ENCODE peak calls at places on chromosomes 7 and 10, in six cellular contexts. G, R, E, L, C and U are unnamed samples.

GRCh38 chr7:774161-775109 is 47.4 kb upstream of the PRKAR1B start:
- DNase-seq in E (peak), C (peak), L (peak), G (peak), R (no peak), U (peak)

GRCh38 chr7:114085592-114086490 is 167.0 kb upstream of the PPP1R3A start:
- DNase-seq in G (peak), C (peak), R (no peak), L (peak), E (peak), U (peak)

GRCh38 chr10:80443531-80443974 is 10.6 kb upstream of the TSPAN14 start:
- DNase-seq in C (no peak), R (no peak), E (peak), L (no peak), G (peak), U (peak)

GRCh38 chr10:133489816-133490588 is 36.3 kb downstream of the SCART1 start:
- DNase-seq in C (no peak), E (no peak), R (no peak), G (no peak), L (no peak), U (no peak)

GRCh38 chr7:80699030-80699638 is 60.7 kb downstream of the CD36 start:
- DNase-seq in C (no peak), R (no peak), L (peak), G (no peak), E (peak), U (no peak)

GRCh38 chr7:106022193-106022821 is 59.2 kb downstream of the CDHR3 start:
- DNase-seq in G (no peak), L (peak), R (no peak), E (no peak), C (no peak), U (no peak)

GRCh38 chr7:12373580-12374263 is 29.9 kb downstream of the VWDE start:
- DNase-seq in R (no peak), E (no peak), G (no peak), L (no peak), C (no peak), U (no peak)

GRCh38 chr10:79229081-79229541 is 118.2 kb upstream of the PPIF start:
- DNase-seq in G (peak), R (no peak), L (no peak), C (no peak), E (peak), U (no peak)

GRCh38 chr10:29370612-29371092 is 81.8 kb downstream of the LYZL1 start:
- DNase-seq in C (no peak), G (no peak), L (no peak), E (no peak), R (no peak), U (no peak)

GRCh38 chr7:98051118-98051744 is 55.4 kb upstream of the LMTK2 start:
- DNase-seq in G (peak), R (no peak), L (no peak), C (no peak), E (peak), U (peak)

GRCh38 chr10:97319671-97320479 is 804 bp downstream of the FRAT1 start:
- DNase-seq in E (peak), G (peak), R (no peak), L (no peak), C (peak), U (peak)

GRCh38 chr7:5598769-5599371 is 175.2 kb upstream of the TNRC18 start:
- DNase-seq in C (no peak), R (no peak), G (peak), L (no peak), E (peak), U (no peak)

GRCh38 chr7:334618-335357 is 44.8 kb downstream of the FOXL3 start:
- DNase-seq in E (no peak), G (peak), L (no peak), R (no peak), C (no peak), U (no peak)

GRCh38 chr7:123809471-123809870 is 35.5 kb upstream of the HYAL4 start:
- DNase-seq in C (no peak), R (no peak), G (no peak), L (no peak), E (no peak), U (no peak)

GRCh38 chr7:74523015-74523414 is 69.3 kb downstream of the GTF2IRD1 start:
- DNase-seq in G (no peak), R (no peak), L (no peak), C (no peak), E (no peak), U (no peak)

GRCh38 chr10:31759124-31759798 is 169.4 kb downstream of the ARHGAP12 start:
- DNase-seq in C (peak), E (peak), L (peak), R (no peak), G (peak), U (peak)

GRCh38 chr7:91352091-91352490 is 87.9 kb downstream of the FZD1 start:
- DNase-seq in C (no peak), L (no peak), E (no peak), G (no peak), R (no peak), U (no peak)

GRCh38 chr10:5485290-5485689 is 14.1 kb downstream of the CALML5 start:
- DNase-seq in E (no peak), R (no peak), L (no peak), C (no peak), G (no peak), U (no peak)

GRCh38 chr7:46191776-46192175 is 270.7 kb upstream of the IGFBP3 start:
- DNase-seq in L (peak), C (no peak), G (no peak), E (no peak), R (no peak), U (no peak)

DNA sequence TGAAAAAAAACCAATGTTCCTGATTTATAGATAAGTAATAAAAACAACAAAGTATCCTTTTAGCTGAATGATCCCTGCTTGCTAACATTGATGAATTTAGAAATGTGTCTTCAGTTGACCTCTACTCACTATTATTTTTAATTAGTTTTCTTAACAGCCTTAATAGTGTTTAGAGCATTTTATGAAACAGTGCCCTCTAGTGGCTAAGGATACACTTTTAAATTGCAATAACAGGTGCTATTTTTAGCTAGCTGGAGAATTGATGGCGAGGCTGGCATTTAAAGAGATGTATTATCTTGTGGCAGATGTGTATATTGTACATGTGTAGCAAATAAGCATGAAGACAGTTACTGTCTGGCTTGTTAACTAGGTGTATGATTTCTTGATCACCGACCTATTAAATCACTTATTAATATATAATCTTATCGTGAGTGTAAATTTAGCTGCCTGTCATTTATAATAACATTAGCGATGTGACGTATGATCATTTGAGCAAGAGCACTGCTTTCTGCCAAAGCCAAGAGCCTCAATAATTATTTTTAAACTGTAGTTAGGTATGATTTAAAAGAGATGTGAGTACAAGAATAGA is 451.9 kb downstream of the DPP6 start:
- DNase-seq in R (no peak), L (peak), G (no peak), C (no peak), E (peak), U (no peak)
- TF ChIP-seq CTCF in R (peak), L (peak), G (peak), C (peak), E (peak), U (peak)

GRCh38 chr7:77893813-77894212 is 95.2 kb downstream of the PHTF2 start:
- DNase-seq in C (no peak), E (no peak), R (no peak), L (no peak), G (no peak), U (no peak)
- TF ChIP-seq CTCF in C (no peak), E (no peak), R (no peak), L (no peak), G (no peak), U (no peak)

GRCh38 chr7:101867265-101867664 is 49.8 kb downstream of the CUX1 start:
- DNase-seq in L (no peak), E (no peak), G (no peak), R (no peak), C (no peak), U (no peak)

GRCh38 chr7:101869901-101870290 is 52.5 kb downstream of the CUX1 start:
- DNase-seq in E (no peak), G (no peak), C (no peak), L (no peak), R (no peak), U (no peak)

GRCh38 chr7:101870361-101871062 is 53.1 kb downstream of the CUX1 start:
- DNase-seq in C (no peak), L (no peak), E (peak), G (no peak), R (no peak), U (no peak)

GRCh38 chr7:101868191-101868950 is 50.9 kb downstream of the CUX1 start:
- DNase-seq in C (no peak), E (no peak), G (no peak), R (no peak), L (no peak), U (no peak)

DNA sequence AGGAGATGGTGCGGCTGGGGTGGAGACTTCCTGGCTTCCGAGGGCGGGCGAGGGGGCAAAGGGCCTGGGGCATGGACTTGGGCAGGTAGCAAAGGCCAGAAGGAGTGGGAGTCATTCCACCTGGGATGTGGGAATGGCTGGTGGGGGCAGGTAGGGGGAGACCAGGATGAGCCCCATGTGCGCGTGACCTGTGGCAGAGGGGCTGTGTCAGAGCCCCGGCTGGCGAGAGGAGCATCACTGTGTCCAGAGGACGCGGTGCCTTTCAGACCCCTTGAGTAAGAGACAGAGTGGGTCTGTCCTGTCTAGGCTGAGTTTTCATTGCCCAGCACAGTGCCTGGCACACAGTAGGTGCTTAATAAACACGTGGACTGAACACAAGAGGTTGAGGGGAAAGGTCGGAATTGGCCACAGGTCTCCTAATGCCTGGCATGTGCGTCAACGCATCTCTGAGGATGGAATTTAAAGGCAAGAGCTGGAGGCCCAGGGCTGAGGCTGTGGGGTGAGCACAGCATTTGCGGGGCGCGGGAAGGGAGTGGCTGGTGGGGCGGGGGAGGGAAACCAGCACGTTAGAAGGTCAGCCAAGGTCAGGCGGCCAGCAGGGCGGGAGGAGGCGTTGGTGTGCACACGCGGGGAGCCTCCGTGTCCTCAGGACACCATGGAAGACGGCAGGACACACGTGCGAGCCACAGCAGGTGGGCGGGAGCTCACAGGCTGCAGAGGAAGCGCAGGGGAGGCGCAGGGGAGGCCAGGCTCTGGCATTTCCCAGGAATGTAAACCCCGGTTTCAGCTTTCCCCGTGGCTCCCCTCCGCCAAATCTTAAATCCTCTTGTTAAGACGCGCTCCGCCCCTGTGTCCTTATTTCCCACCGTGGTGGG is 51.8 kb downstream of the CUX1 start:
- DNase-seq in L (no peak), E (peak), R (no peak), C (no peak), G (no peak), U (peak)
- TF ChIP-seq CTCF in L (no peak), E (no peak), R (no peak), C (no peak), G (no peak), U (no peak)

GRCh38 chr7:128268233-128268632 is 27.2 kb downstream of the LEP start:
- DNase-seq in C (no peak), G (no peak), R (no peak), E (no peak), L (no peak), U (no peak)

GRCh38 chr7:128266891-128267839 is 26.1 kb downstream of the LEP start:
- DNase-seq in R (no peak), G (peak), C (peak), E (peak), L (peak), U (peak)

GRCh38 chr7:128271471-128272454 is 30.7 kb downstream of the LEP start:
- DNase-seq in L (no peak), R (no peak), G (no peak), E (peak), C (no peak), U (no peak)

GRCh38 chr7:128274246-128274889 is 33.3 kb downstream of the LEP start:
- DNase-seq in E (no peak), L (no peak), R (no peak), C (no peak), G (no peak), U (no peak)

DNA sequence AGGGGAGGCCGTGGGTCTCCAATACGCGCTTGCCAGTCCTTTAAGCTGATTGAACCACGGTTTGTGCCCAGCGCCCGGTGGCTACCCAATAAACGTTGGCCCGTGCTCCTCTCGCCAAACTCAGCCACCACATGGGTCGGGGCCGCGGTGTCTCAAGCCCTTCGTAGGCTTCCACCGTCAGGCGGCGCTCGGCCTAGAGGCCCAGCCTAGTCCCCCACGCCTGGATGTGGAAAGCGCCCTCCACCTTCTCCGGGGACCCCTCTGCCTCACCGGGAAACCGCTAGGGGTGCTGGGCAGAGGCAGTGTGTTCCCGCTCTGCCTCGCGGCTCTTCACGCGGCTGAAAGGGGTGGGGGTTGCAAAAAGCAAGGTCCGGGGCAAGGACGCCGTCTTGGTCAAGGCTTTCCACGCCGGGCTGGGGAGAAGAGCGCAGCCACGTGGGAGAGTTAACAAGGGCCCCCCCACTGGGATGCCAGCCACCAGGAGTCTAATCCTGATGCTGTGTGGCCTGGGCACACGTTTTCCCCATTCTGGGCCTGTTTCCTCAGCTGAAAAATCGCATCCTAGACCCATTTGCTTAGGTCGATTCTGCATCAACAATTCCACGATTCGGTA is 29.8 kb downstream of the LEP start:
- DNase-seq in C (no peak), G (no peak), E (peak), R (no peak), L (no peak), U (no peak)
- TF ChIP-seq CTCF in C (no peak), G (no peak), E (no peak), R (no peak), L (peak), U (no peak)

GRCh38 chr7:92880212-92881090 is 44.1 kb upstream of the CDK6 start:
- DNase-seq in L (no peak), C (no peak), G (no peak), E (peak), R (no peak), U (peak)
- TF ChIP-seq CTCF in L (peak), C (peak), G (peak), E (peak), R (no peak), U (peak)

GRCh38 chr10:1488970-1489548 is 248.3 kb downstream of the ADARB2 start:
- DNase-seq in G (no peak), E (no peak), L (no peak), R (peak), C (no peak), U (no peak)
- TF ChIP-seq CTCF in G (no peak), E (no peak), L (no peak), R (no peak), C (no peak), U (no peak)

GRCh38 chr7:16396766-16397496 is 24.4 kb downstream of the CRPPA start:
- DNase-seq in C (no peak), R (no peak), E (no peak), G (no peak), L (no peak), U (no peak)
- TF ChIP-seq CTCF in C (no peak), R (no peak), E (no peak), G (no peak), L (no peak), U (no peak)